ENCODE peak calls at places on chromosomes 7 and 10, in five cellular contexts. L is stomach, V is GM12878, Q is transverse colon, X is prostate gland. N is an unnamed sample.

GRCh38 chr7:151678227-151678604 is 158.5 kb upstream of the RHEB start:
- DNase-seq in L (no peak), V (no peak), Q (no peak), X (no peak), N (no peak)

GRCh38 chr10:70850097-70850496 is 34.3 kb downstream of the SGPL1 start:
- DNase-seq in L (no peak), V (no peak), Q (no peak), X (no peak), N (no peak)

GRCh38 chr7:81457858-81458522 is 311.9 kb downstream of the HGF start:
- DNase-seq in L (no peak), V (no peak), Q (no peak), X (no peak), N (no peak)

GRCh38 chr7:108347616-108348015 is 108.6 kb downstream of the NRCAM start:
- DNase-seq in L (no peak), V (no peak), Q (no peak), X (no peak), N (peak; percentile 7)

GRCh38 chr10:31833753-31834152 is 94.9 kb downstream of the ARHGAP12 start:
- DNase-seq in L (no peak), V (no peak), Q (no peak), X (no peak), N (no peak)

GRCh38 chr10:28367865-28368541 is 65.1 kb upstream of the MPP7 start:
- DNase-seq in L (no peak), V (peak; percentile 68), Q (peak; percentile 31), X (no peak), N (no peak)

GRCh38 chr7:36021367-36021766 is 131.7 kb upstream of the EEPD1 start:
- DNase-seq in L (no peak), V (no peak), Q (no peak), X (no peak), N (no peak)

GRCh38 chr10:101227765-101228681 is 1.2 kb downstream of the LBX1 start:
- DNase-seq in L (no peak), V (no peak), Q (no peak), X (no peak), N (no peak)

GRCh38 chr7:101368422-101369165 is 5.9 kb downstream of the COL26A1 start:
- DNase-seq in L (no peak), V (no peak), Q (no peak), X (no peak), N (no peak)

GRCh38 chr10:436013-436697 is 253.3 kb downstream of the DIP2C start:
- DNase-seq in L (no peak), V (no peak), Q (no peak), X (no peak), N (no peak)

GRCh38 chr10:44017483-44018145 is 367.3 kb downstream of the CXCL12 start:
- DNase-seq in L (no peak), V (no peak), Q (no peak), X (no peak), N (no peak)

GRCh38 chr10:77737608-77738007 is 100.0 kb upstream of the KCNMA1 start:
- DNase-seq in L (no peak), V (no peak), Q (no peak), X (no peak), N (no peak)

GRCh38 chr10:4034907-4035581 is 250.0 kb upstream of the KLF6 start:
- DNase-seq in L (no peak), V (no peak), Q (peak; percentile 22), X (no peak), N (peak; percentile 68)

GRCh38 chr7:50359258-50359994 is 54.9 kb downstream of the IKZF1 start:
- DNase-seq in L (no peak), V (no peak), Q (no peak), X (no peak), N (no peak)

GRCh38 chr7:148698397-148699023 is at the start of gene CUL1:
- DNase-seq in L (peak; percentile 91), V (no peak), Q (peak; percentile 92), X (peak; percentile 81), N (peak; percentile 87)

GRCh38 chr7:141390339-141390738 is 160.9 kb upstream of the AGK start:
- DNase-seq in L (no peak), V (no peak), Q (no peak), X (no peak), N (no peak)

GRCh38 chr7:95472521-95473160 is 13.1 kb upstream of the ASB4 start:
- DNase-seq in L (no peak), V (no peak), Q (no peak), X (no peak), N (peak; percentile 35)

GRCh38 chr7:54153462-54153861 is 388.7 kb upstream of the VSTM2A start:
- DNase-seq in L (no peak), V (no peak), Q (no peak), X (no peak), N (no peak)

GRCh38 chr7:41777894-41778596 is 75.2 kb upstream of the INHBA start:
- DNase-seq in L (no peak), V (no peak), Q (no peak), X (no peak), N (no peak)

GRCh38 chr7:76318488-76319353 is 16.2 kb downstream of the HSPB1 start:
- DNase-seq in L (peak; percentile 73), V (peak; percentile 64), Q (peak; percentile 86), X (peak; percentile 48), N (peak; percentile 80)

GRCh38 chr10:127123626-127124025 is 72.8 kb downstream of the INSYN2A start:
- DNase-seq in L (no peak), V (no peak), Q (no peak), X (no peak), N (no peak)

GRCh38 chr10:121541450-121541849 is 56.8 kb downstream of the FGFR2 start:
- DNase-seq in L (no peak), V (no peak), Q (no peak), X (no peak), N (no peak)

GRCh38 chr7:75772081-75773077 is at the start of gene CCL26:
- DNase-seq in L (peak; percentile 26), V (no peak), Q (peak; percentile 35), X (no peak), N (peak; percentile 21)

GRCh38 chr10:66928000-66928770 is 2.3 kb downstream of the LRRTM3 start:
- DNase-seq in L (no peak), V (no peak), Q (no peak), X (no peak), N (no peak)

GRCh38 chr10:22486431-22486830 is 141.1 kb downstream of the SPAG6 start:
- DNase-seq in L (no peak), V (no peak), Q (no peak), X (no peak), N (no peak)

GRCh38 chr7:106774768-106775551 is 90.1 kb upstream of the PIK3CG start:
- DNase-seq in L (no peak), V (no peak), Q (no peak), X (no peak), N (no peak)
- TF ChIP-seq POLR2A in L (no peak), V (no peak), Q (no peak), X (no peak), N (no peak)

GRCh38 chr7:157784114-157784835 is 447.5 kb downstream of the DNAJB6 start:
- DNase-seq in L (no peak), V (no peak), Q (no peak), X (no peak), N (no peak)

GRCh38 chr7:157786375-157787274 is 449.8 kb downstream of the DNAJB6 start:
- DNase-seq in L (no peak), V (no peak), Q (no peak), X (no peak), N (no peak)

GRCh38 chr7:157785486-157786186 is 448.8 kb downstream of the DNAJB6 start:
- DNase-seq in L (no peak), V (no peak), Q (no peak), X (no peak), N (no peak)

GRCh38 chr7:157787275-157787701 is 450.5 kb downstream of the DNAJB6 start:
- DNase-seq in L (no peak), V (no peak), Q (no peak), X (no peak), N (no peak)

DNA sequence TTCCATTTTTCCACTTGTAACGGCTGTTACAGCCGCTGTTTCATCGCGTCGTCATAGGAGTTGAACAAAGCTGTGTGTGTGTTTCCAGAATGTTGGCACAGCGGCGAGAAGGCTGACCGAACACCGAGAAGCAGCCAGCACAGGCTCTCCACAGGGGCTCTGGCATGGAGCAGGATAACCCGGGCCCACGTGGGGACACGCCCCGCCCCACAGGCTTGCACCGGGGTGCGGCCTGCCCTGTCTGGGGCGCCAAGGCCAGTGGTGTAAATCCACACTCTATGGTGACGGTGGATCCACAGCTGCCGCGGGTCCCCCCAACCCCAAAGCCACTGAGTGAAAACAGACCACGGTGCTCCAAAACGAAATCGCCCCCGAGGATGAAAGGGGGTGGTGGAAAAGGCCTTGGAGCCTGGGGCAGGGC is 448.2 kb downstream of the DNAJB6 start:
- DNase-seq in L (no peak), V (no peak), Q (no peak), X (no peak), N (peak; percentile 4)
- H3K36me3 ChIP-seq in L (no peaks in the 10 kb centered on the region), V (no peaks in the 10 kb centered on the region), Q (no peaks in the 10 kb centered on the region), X (no peaks in the 10 kb centered on the region), N (no peaks in the 10 kb centered on the region)

GRCh38 chr10:53997953-53998352 is 803.1 kb downstream of the PCDH15 start:
- DNase-seq in L (no peak), V (no peak), Q (no peak), X (no peak), N (no peak)
- TF ChIP-seq CTCF in L (no peak), V (no peak), Q (peak; percentile 16), X (no peak), N (no peak)

GRCh38 chr10:86536294-86536861 is 14.8 kb upstream of the WAPL start:
- DNase-seq in L (no peak), V (no peak), Q (peak; percentile 13), X (no peak), N (no peak)

GRCh38 chr10:86533328-86533727 is 11.7 kb upstream of the WAPL start:
- DNase-seq in L (no peak), V (no peak), Q (no peak), X (no peak), N (peak; percentile 89)

GRCh38 chr10:86538547-86538946 is 17.0 kb upstream of the WAPL start:
- DNase-seq in L (no peak), V (no peak), Q (peak; percentile 16), X (no peak), N (peak; percentile 37)

DNA sequence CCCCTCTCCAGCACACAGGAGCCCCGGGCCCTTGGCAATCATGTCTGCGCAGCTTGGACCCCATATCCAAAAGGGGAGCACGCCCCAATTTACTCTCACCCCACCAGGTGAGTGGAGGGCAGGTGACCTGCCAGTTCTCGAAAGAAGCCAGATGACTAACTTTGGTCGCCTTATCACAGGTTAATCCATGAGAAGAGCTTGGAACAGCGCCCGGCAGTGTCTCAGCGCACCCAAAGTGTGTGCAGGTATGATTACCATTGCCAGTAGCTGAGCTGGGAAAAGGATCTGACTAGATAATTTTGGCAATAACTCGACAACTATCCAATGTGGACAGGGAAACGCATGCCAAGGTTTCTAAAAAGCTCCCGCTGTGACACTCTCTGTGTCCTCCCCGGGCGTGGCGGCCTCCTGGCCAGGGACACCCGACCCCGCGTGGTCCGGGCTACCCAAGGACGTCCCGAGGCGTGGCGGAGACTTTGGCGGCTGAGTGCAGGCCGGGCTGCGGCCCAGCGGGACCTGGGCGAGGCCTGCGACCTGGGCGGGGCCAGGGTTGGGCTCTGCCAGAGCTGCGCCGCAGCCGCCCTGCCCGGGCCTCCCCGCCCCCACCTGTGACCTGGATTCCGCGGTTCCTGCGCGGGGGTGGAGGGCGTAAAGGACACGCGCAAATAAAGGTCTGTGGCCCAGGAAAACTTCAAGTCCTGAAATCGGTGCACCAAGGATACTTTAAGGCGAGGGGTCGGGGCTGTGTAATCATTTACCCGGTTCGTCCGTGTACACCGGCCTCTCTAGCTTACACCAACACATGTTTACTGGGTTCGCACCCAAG is 13.7 kb upstream of the WAPL start:
- DNase-seq in L (peak; percentile 92), V (no peak), Q (peak; percentile 90), X (peak; percentile 44), N (peak; percentile 96)
- TF ChIP-seq POLR2A in L (no peak), V (no peak), Q (peak; percentile 41), X (no peak), N (no peak)

GRCh38 chr7:44705434-44705833 is 43.2 kb upstream of the ZMIZ2 start:
- DNase-seq in L (no peak), V (no peak), Q (no peak), X (no peak), N (no peak)
- H3K36me3 ChIP-seq in L (peaks cover 88% of the 10 kb centered on the region), V (peaks cover 7% of the 10 kb centered on the region), Q (no peaks in the 10 kb centered on the region), X (peaks cover 8% of the 10 kb centered on the region), N (peaks cover 28% of the 10 kb centered on the region)